ENCODE peak calls at places on chromosomes 2 and 18, in five cellular contexts. P is neural progenitor cell, A is small intestine, Y is KBM-7, U is fibroblast of villous mesenchyme. W is an unnamed sample.

GRCh38 chr18:386950-387349 is 113.6 kb downstream of the COLEC12 start:
- DNase-seq in U (no peak), P (no peak), Y (no peak), A (no peak), W (no peak)

GRCh38 chr18:62678847-62679535 is 36.4 kb upstream of the PHLPP1 start:
- DNase-seq in A (no peak), Y (no peak), U (no peak), P (peak), W (peak)

GRCh38 chr18:21362921-21363320 is 120.9 kb downstream of the GREB1L start:
- DNase-seq in A (no peak), P (no peak), U (no peak), Y (no peak), W (no peak)

GRCh38 chr2:136257893-136258292 is 139.9 kb upstream of the CXCR4 start:
- DNase-seq in U (no peak), Y (no peak), A (no peak), P (no peak), W (no peak)

GRCh38 chr2:45578056-45578843 is 32.8 kb downstream of the SRBD1 start:
- DNase-seq in Y (peak), A (peak), P (peak), U (peak), W (peak)

GRCh38 chr2:36478332-36478738 is 119.6 kb downstream of the FEZ2 start:
- DNase-seq in Y (peak), U (peak), P (no peak), A (no peak), W (no peak)

GRCh38 chr18:74940856-74941255 is 268.1 kb downstream of the PTGR3 start:
- DNase-seq in A (no peak), Y (no peak), U (no peak), P (no peak), W (no peak)

GRCh38 chr2:121284424-121285076 is 452 bp downstream of the TFCP2L1 start:
- DNase-seq in A (no peak), U (no peak), P (peak), Y (peak), W (peak)

GRCh38 chr2:30303094-30303493 is 71.8 kb downstream of the LBH start:
- DNase-seq in A (no peak), U (no peak), Y (no peak), P (no peak), W (no peak)

GRCh38 chr2:232838406-232838874 is 31.6 kb upstream of the SNORC start:
- DNase-seq in U (peak), Y (peak), P (no peak), A (peak), W (peak)

GRCh38 chr2:55010149-55010591 is 40.1 kb downstream of the RTN4 start:
- DNase-seq in U (peak), Y (no peak), A (peak), P (peak), W (no peak)

GRCh38 chr2:130818809-130819208 is 17.9 kb upstream of the ARHGEF4 start:
- DNase-seq in U (no peak), P (no peak), Y (no peak), A (no peak), W (no peak)

GRCh38 chr2:210477496-210477895 is 937 bp upstream of the LANCL1 start:
- DNase-seq in P (peak), A (peak), U (peak), Y (peak), W (peak)

GRCh38 chr2:74037379-74037860 is 52.7 kb downstream of the TET3 start:
- DNase-seq in Y (peak), U (peak), A (peak), P (no peak), W (no peak)

GRCh38 chr18:58592223-58593214 is 36.4 kb downstream of the ALPK2 start:
- DNase-seq in A (no peak), Y (no peak), P (peak), U (no peak), W (no peak)